ENCODE peak calls at places on chromosomes 7 and 10, in four cellular contexts. One of them, this sample, is unnamed. For H3K4me1, the result is how much of the 10 kb centered on the place peaks cover.

GRCh38 chr7:117041007-117041406 is 87.7 kb downstream of the ST7 start:
- DNase-seq in tibial artery: no peak
- DNase-seq in heart left ventricle: no peak
- DNase-seq in A549: no peak
- DNase-seq in this sample: no peak

GRCh38 chr10:58240531-58240930 is 27.2 kb downstream of the IPMK start:
- DNase-seq in tibial artery: no peak
- DNase-seq in heart left ventricle: no peak
- DNase-seq in A549: no peak
- DNase-seq in this sample: no peak

GRCh38 chr7:82294865-82295264 is 148.7 kb downstream of the CACNA2D1 start:
- DNase-seq in tibial artery: no peak
- DNase-seq in heart left ventricle: no peak
- DNase-seq in A549: no peak
- DNase-seq in this sample: no peak

GRCh38 chr7:148084138-148084537 is 506.4 kb upstream of the C7orf33 start:
- DNase-seq in tibial artery: no peak
- DNase-seq in heart left ventricle: peak
- DNase-seq in A549: no peak
- DNase-seq in this sample: peak

GRCh38 chr7:30465342-30466170 is 13.0 kb downstream of the NOD1 start:
- DNase-seq in tibial artery: no peak
- DNase-seq in heart left ventricle: no peak
- DNase-seq in A549: no peak
- DNase-seq in this sample: no peak

GRCh38 chr10:34644245-34644644 is 170.9 kb downstream of the PARD3 start:
- DNase-seq in tibial artery: no peak
- DNase-seq in heart left ventricle: no peak
- DNase-seq in A549: no peak
- DNase-seq in this sample: peak

GRCh38 chr10:94936721-94937120 is 1.7 kb upstream of the CYP2C9 start:
- DNase-seq in tibial artery: no peak
- DNase-seq in heart left ventricle: no peak
- DNase-seq in A549: no peak
- DNase-seq in this sample: no peak

GRCh38 chr7:107663196-107663595 is 2.6 kb downstream of the SLC26A4 start:
- DNase-seq in tibial artery: no peak
- DNase-seq in heart left ventricle: no peak
- DNase-seq in A549: no peak
- DNase-seq in this sample: no peak

GRCh38 chr7:156121956-156122355 is 309.7 kb upstream of the SHH start:
- DNase-seq in tibial artery: no peak
- DNase-seq in heart left ventricle: no peak
- DNase-seq in A549: no peak
- DNase-seq in this sample: no peak

GRCh38 chr7:113076703-113077102 is 9.9 kb downstream of the GPR85 start:
- DNase-seq in tibial artery: no peak
- DNase-seq in heart left ventricle: no peak
- DNase-seq in A549: no peak
- DNase-seq in this sample: no peak

GRCh38 chr7:17144313-17144712 is 154.1 kb upstream of the AHR start:
- DNase-seq in tibial artery: no peak
- DNase-seq in heart left ventricle: no peak
- DNase-seq in A549: peak
- DNase-seq in this sample: no peak

GRCh38 chr7:85535974-85536729 is 349.3 kb upstream of the SEMA3D start:
- DNase-seq in tibial artery: no peak
- DNase-seq in heart left ventricle: no peak
- DNase-seq in A549: no peak
- DNase-seq in this sample: no peak

GRCh38 chr7:83475403-83475802 is 173.5 kb downstream of the SEMA3E start:
- DNase-seq in tibial artery: no peak
- DNase-seq in heart left ventricle: no peak
- DNase-seq in A549: no peak
- DNase-seq in this sample: no peak

GRCh38 chr7:147547252-147547897 is 1043.2 kb upstream of the C7orf33 start:
- DNase-seq in tibial artery: no peak
- DNase-seq in heart left ventricle: no peak
- DNase-seq in A549: no peak
- DNase-seq in this sample: peak

GRCh38 chr10:7184660-7185366 is 226.0 kb downstream of the SFMBT2 start:
- DNase-seq in tibial artery: no peak
- DNase-seq in heart left ventricle: no peak
- DNase-seq in A549: no peak
- DNase-seq in this sample: no peak

GRCh38 chr7:148772297-148773089 is 73.8 kb downstream of the CUL1 start:
- DNase-seq in tibial artery: no peak
- DNase-seq in heart left ventricle: no peak
- DNase-seq in A549: peak
- DNase-seq in this sample: no peak

GRCh38 chr10:74078037-74078436 is 72.6 kb downstream of the AP3M1 start:
- DNase-seq in tibial artery: no peak
- DNase-seq in heart left ventricle: no peak
- DNase-seq in A549: no peak
- DNase-seq in this sample: no peak

GRCh38 chr7:91082854-91083495 is 181.3 kb upstream of the FZD1 start:
- DNase-seq in tibial artery: no peak
- DNase-seq in heart left ventricle: no peak
- DNase-seq in A549: no peak
- DNase-seq in this sample: no peak

GRCh38 chr10:14603539-14604102 is 171.1 kb downstream of the FAM107B start:
- DNase-seq in tibial artery: no peak
- DNase-seq in heart left ventricle: no peak
- DNase-seq in A549: no peak
- DNase-seq in this sample: no peak

GRCh38 chr7:12687213-12688171 is at the start of gene ARL4A:
- DNase-seq in tibial artery: peak
- DNase-seq in heart left ventricle: peak
- DNase-seq in A549: peak
- DNase-seq in this sample: peak

GRCh38 chr10:47329905-47330304 is 7.7 kb downstream of the GDF2 start:
- DNase-seq in tibial artery: peak
- DNase-seq in heart left ventricle: no peak
- DNase-seq in A549: no peak
- DNase-seq in this sample: no peak

GRCh38 chr10:43194266-43194665 is 56.0 kb downstream of the CSGALNACT2 start:
- DNase-seq in tibial artery: peak
- DNase-seq in heart left ventricle: no peak
- DNase-seq in A549: no peak
- DNase-seq in this sample: no peak

GRCh38 chr10:30765022-30765610 is 135.6 kb upstream of the LYZL2 start:
- DNase-seq in tibial artery: no peak
- DNase-seq in heart left ventricle: no peak
- DNase-seq in A549: no peak
- DNase-seq in this sample: no peak

GRCh38 chr7:38375453-38375852 is 102.0 kb upstream of the TARP start:
- DNase-seq in tibial artery: no peak
- DNase-seq in heart left ventricle: no peak
- DNase-seq in A549: no peak
- DNase-seq in this sample: no peak

GRCh38 chr10:35462491-35462934 is 126.2 kb downstream of the CCNY start:
- DNase-seq in tibial artery: no peak
- DNase-seq in heart left ventricle: no peak
- DNase-seq in A549: no peak
- DNase-seq in this sample: no peak

GRCh38 chr10:129253551-129254179 is 213.4 kb upstream of the MGMT start:
- DNase-seq in tibial artery: no peak
- DNase-seq in heart left ventricle: no peak
- DNase-seq in A549: no peak
- DNase-seq in this sample: no peak

GRCh38 chr10:69641261-69641980 is 11.4 kb downstream of the FAM241B start:
- DNase-seq in tibial artery: no peak
- DNase-seq in heart left ventricle: no peak
- DNase-seq in A549: no peak
- DNase-seq in this sample: no peak

GRCh38 chr7:27364344-27364758 is 121.7 kb downstream of the EVX1 start:
- DNase-seq in tibial artery: peak
- DNase-seq in heart left ventricle: peak
- DNase-seq in A549: no peak
- DNase-seq in this sample: peak

GRCh38 chr10:19250542-19250941 is 201.9 kb downstream of the MALRD1 start:
- DNase-seq in tibial artery: no peak
- DNase-seq in heart left ventricle: no peak
- DNase-seq in A549: no peak
- DNase-seq in this sample: no peak

GRCh38 chr10:344582-345200 is 209.4 kb downstream of the ZMYND11 start:
- DNase-seq in tibial artery: no peak
- DNase-seq in heart left ventricle: no peak
- DNase-seq in A549: no peak
- DNase-seq in this sample: no peak

GRCh38 chr7:114416089-114416990 is 1.7 kb downstream of the FOXP2 start:
- DNase-seq in tibial artery: no peak
- DNase-seq in heart left ventricle: no peak
- DNase-seq in A549: no peak
- DNase-seq in this sample: no peak

GRCh38 chr7:114414151-114415053 is at the start of gene FOXP2:
- DNase-seq in tibial artery: no peak
- DNase-seq in heart left ventricle: no peak
- DNase-seq in A549: no peak
- DNase-seq in this sample: peak

GRCh38 chr7:114413741-114414140 is 874 bp upstream of the FOXP2 start:
- DNase-seq in tibial artery: no peak
- DNase-seq in heart left ventricle: no peak
- DNase-seq in A549: no peak
- DNase-seq in this sample: peak

GRCh38 chr7:114412548-114412947 is 2.1 kb upstream of the FOXP2 start:
- DNase-seq in tibial artery: no peak
- DNase-seq in heart left ventricle: no peak
- DNase-seq in A549: no peak
- DNase-seq in this sample: no peak

GRCh38 chr7:114415054-114415997 is 711 bp downstream of the FOXP2 start:
- DNase-seq in tibial artery: no peak
- DNase-seq in heart left ventricle: no peak
- DNase-seq in A549: no peak
- DNase-seq in this sample: no peak
- H3K4me3 ChIP-seq in tibial artery: peak
- H3K4me3 ChIP-seq in heart left ventricle: peak
- H3K4me3 ChIP-seq in A549: no peak
- H3K4me3 ChIP-seq in this sample: no peak

GRCh38 chr7:151244871-151245346 is 3.6 kb downstream of the SMARCD3 start:
- DNase-seq in tibial artery: no peak
- DNase-seq in heart left ventricle: no peak
- DNase-seq in A549: no peak
- DNase-seq in this sample: no peak
- H3K4me1 ChIP-seq in tibial artery: half or more
- H3K4me1 ChIP-seq in heart left ventricle: half or more
- H3K4me1 ChIP-seq in A549: half or more
- H3K4me1 ChIP-seq in this sample: half or more

GRCh38 chr10:102669206-102670064 is 25.2 kb downstream of the TRIM8 start:
- DNase-seq in tibial artery: peak
- DNase-seq in heart left ventricle: peak
- DNase-seq in A549: peak
- DNase-seq in this sample: peak
- H3K27ac ChIP-seq in tibial artery: peak
- H3K27ac ChIP-seq in heart left ventricle: peak
- H3K27ac ChIP-seq in A549: peak
- H3K27ac ChIP-seq in this sample: peak

DNA sequence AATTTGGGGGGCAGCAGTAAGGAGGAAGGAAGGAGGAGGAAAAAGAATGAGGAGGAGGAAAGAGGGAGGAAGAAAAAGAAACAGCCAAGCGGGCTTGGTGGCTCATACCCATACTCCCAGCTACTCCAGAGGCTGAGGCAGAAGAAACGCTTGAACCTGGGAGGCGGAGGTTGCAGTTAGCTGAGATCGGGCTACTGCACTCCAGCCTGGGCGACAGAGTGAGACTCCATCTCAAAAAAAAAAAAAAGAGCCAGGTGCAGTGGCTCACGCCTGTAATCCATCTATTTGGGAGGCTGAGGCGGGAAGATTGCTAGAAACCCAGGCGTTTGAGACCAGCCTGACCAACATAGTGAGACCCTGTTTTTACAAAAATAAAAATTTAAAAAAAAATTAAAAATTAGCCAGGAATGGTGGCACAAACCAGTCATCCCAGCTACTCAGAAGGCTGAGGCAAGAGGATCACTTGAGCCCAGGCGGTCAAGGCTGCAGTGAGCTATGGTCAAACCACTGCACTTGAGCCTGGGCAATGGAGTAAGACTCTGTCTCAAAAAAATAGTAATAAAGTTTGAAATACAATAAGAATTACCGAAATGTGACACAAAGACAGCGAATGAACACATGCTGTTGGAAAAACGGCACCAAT is 14.1 kb upstream of the CRCP start:
- DNase-seq in tibial artery: no peak
- DNase-seq in heart left ventricle: no peak
- DNase-seq in A549: no peak
- DNase-seq in this sample: peak
- H3K4me3 ChIP-seq in tibial artery: peak
- H3K4me3 ChIP-seq in heart left ventricle: peak
- H3K4me3 ChIP-seq in A549: peak
- H3K4me3 ChIP-seq in this sample: peak

This sample was measured in thyroid gland.